ENCODE peak calls at places on chromosomes 7 and 10, in eight cellular contexts. W is GM12878, D is upper lobe of left lung, S is HCT116, N is sigmoid colon, E is endothelial cell of umbilical vein, J is suprapubic skin, Y is HepG2. F is an unnamed sample.

GRCh38 chr10:110498087-110498981 is 627 bp downstream of the DUSP5 start:
- DNase-seq in Y (no peak), N (peak; percentile 79), W (no peak), E (peak; percentile 57), S (no peak), D (peak; percentile 64), J (peak; percentile 81), F (peak; percentile 52)

GRCh38 chr7:65953321-65953720 is 28.7 kb downstream of the GUSB start:
- DNase-seq in E (no peak), W (no peak), S (no peak), N (no peak), J (no peak), D (peak; percentile 8), Y (no peak), F (no peak)

GRCh38 chr7:68158686-68159255 is 1162.1 kb downstream of the TYW1 start:
- DNase-seq in W (no peak), J (no peak), E (no peak), Y (no peak), S (no peak), D (no peak), N (no peak), F (no peak)

GRCh38 chr10:80569131-80569895 is 31.6 kb downstream of the SH2D4B start:
- DNase-seq in Y (no peak), N (no peak), S (no peak), W (no peak), E (no peak), J (peak; percentile 48), D (no peak), F (no peak)

GRCh38 chr10:132368881-132369635 is 27.9 kb upstream of the PWWP2B start:
- DNase-seq in Y (no peak), S (no peak), W (no peak), D (no peak), E (no peak), J (peak; percentile 53), N (peak; percentile 33), F (no peak)

GRCh38 chr10:15096661-15097010 is 519 bp upstream of the RPP38 start:
- DNase-seq in D (no peak), J (no peak), N (no peak), E (no peak), Y (no peak), S (no peak), W (no peak), F (no peak)

GRCh38 chr7:76371396-76371795 is 12.6 kb upstream of the YWHAG start:
- DNase-seq in D (no peak), Y (no peak), N (no peak), J (no peak), W (no peak), E (no peak), S (no peak), F (no peak)

GRCh38 chr10:97915761-97916160 is 66.1 kb downstream of the GOLGA7B start:
- DNase-seq in Y (no peak), D (no peak), S (no peak), J (no peak), W (no peak), N (no peak), E (no peak), F (no peak)

DNA sequence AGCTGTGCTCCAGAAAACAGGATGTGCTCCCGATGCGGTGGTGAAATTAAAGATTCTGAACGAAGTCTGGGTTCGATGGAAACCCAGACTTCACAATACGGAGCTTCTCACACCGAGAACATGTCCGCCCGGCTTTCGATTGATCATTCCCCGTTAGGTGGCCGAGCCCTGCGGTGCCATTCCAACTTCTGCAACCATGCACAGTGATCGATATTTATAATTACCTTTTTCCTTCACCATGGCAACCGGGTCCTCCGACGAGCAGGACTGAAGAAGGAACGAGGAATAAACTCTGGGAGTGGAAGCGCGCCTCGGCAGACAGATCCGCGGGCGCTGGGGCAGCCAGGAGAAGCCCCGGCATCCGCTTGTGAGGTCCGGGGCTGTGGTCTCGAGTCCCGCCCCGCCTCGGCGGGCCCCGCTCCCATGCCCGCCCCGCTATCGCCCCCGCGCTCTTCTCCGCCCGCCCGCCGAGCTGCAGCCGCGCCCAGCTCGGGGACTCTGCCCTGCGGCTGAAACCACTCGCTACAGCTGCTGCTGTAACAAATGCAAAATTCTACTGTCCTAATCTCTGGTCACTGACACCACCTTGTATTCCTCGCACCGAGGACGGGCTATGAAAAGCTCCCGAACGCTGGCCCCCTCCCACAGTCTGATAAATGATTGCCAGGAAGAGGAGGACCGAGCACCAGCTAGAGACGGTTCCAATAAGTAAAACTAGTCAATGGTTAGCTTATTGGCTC is 26.2 kb downstream of the ABLIM1 start:
- DNase-seq in D (no peak), E (peak; percentile 60), Y (peak; percentile 76), N (peak; percentile 67), S (no peak), J (no peak), W (no peak), F (peak; percentile 57)
- TF ChIP-seq POLR2A in D (no peak), E (no peak), Y (no peak), N (no peak), S (no peak), J (peak; percentile 22), W (no peak), F (no peak)

GRCh38 chr7:86976958-86977357 is 82.5 kb downstream of the ELAPOR2 start:
- DNase-seq in S (no peak), Y (no peak), N (no peak), J (no peak), W (no peak), D (no peak), E (no peak), F (no peak)

GRCh38 chr7:86975914-86976313 is 83.5 kb downstream of the ELAPOR2 start:
- DNase-seq in S (no peak), N (no peak), D (no peak), Y (no peak), E (no peak), J (no peak), W (no peak), F (no peak)

GRCh38 chr7:86975449-86975848 is 84.0 kb downstream of the ELAPOR2 start:
- DNase-seq in N (no peak), D (no peak), W (no peak), E (no peak), Y (no peak), J (no peak), S (no peak), F (no peak)

GRCh38 chr7:86980223-86980622 is 79.2 kb downstream of the ELAPOR2 start:
- DNase-seq in W (no peak), S (no peak), N (no peak), J (no peak), Y (no peak), E (no peak), D (no peak), F (peak; percentile 26)

DNA sequence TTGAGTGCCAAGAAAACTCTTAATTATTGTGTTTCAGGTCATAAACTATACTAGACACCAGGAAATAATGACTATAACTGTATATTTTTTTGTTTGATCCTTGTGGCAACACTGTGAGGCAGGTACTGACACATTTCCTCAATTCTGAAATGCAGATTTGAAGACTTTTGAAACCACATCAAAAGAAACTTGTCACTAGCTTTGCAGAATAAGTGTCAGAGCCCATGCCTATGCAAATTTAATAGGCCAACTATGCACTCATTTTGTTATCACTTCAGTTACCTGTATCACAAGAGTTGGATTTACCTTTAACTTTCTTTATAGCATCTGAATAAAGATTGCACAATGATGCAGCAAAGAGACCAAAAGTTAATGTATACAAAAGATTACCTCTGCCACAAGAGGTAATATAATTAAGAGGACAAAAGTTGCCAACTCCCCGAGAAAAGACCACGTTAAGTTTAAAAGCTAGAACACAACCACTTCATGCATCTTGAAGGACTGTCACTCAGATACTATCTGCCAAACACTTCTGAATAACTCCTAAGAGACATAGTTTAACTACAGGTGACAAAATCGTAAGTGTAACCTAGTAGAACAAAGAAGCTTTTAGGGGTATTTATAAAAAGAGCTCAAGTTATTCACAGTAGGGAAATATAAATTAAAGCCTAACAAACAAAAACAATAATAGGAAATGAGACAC is 80.5 kb downstream of the ELAPOR2 start:
- DNase-seq in E (no peak), D (no peak), J (no peak), S (no peak), N (no peak), W (peak; percentile 33), Y (no peak), F (no peak)
- H3K27ac ChIP-seq in E (no peak overlapping the region), D (no peak overlapping the region), J (no peak overlapping the region), S (no peak overlapping the region), N (no peak overlapping the region), W (peak overlapping the region; percentile 46), Y (no peak overlapping the region), F (peak overlapping the region; percentile 55)

GRCh38 chr10:91076991-91077548 is 143.4 kb upstream of the PCGF5 start:
- DNase-seq in S (no peak), W (no peak), Y (no peak), N (no peak), J (no peak), E (peak; percentile 10), D (no peak), F (no peak)

GRCh38 chr10:91080776-91081175 is 139.7 kb upstream of the PCGF5 start:
- DNase-seq in Y (no peak), N (no peak), E (no peak), S (no peak), D (no peak), W (no peak), J (no peak), F (no peak)

GRCh38 chr10:91082447-91082846 is 138.0 kb upstream of the PCGF5 start:
- DNase-seq in J (no peak), S (no peak), N (no peak), W (no peak), D (no peak), E (no peak), Y (no peak), F (no peak)

GRCh38 chr10:91073301-91073780 is 147.1 kb upstream of the PCGF5 start:
- DNase-seq in N (no peak), W (no peak), S (no peak), D (no peak), E (peak; percentile 18), J (no peak), Y (no peak), F (no peak)

DNA sequence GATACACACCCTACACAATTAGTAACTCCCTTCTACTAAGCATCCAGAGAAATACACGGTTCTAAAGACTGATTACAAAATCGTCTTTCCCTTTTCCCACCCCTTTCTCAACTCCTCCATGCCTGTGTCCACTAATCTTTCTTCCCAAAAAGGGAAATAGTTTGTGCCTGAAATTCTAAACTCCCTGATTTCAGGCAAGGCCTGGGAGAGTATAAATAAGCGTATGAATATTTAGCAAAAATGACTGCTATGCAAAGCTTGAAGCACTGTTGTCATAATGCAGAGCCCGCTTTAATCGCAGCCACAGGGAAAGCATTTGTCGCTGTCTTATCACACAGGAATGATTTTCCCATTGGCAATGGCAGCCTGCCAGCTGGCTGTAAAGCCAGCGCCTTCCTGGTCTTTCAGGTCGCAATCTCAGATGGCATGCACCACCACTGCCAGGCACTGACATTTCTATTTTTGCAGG is 142.9 kb upstream of the PCGF5 start:
- DNase-seq in J (no peak), N (no peak), Y (no peak), S (no peak), W (no peak), D (peak; percentile 58), E (peak; percentile 81), F (peak; percentile 83)
- TF ChIP-seq POLR2AphosphoS5 in J (no peak), N (no peak), Y (no peak), S (no peak), W (no peak), D (no peak), E (no peak), F (peak; percentile 39)

GRCh38 chr10:89251417-89252224 is at the start of gene LIPA:
- DNase-seq in W (peak; percentile 95), S (peak; percentile 97), E (peak; percentile 97), Y (peak; percentile 94), N (peak; percentile 98), J (peak; percentile 96), D (peak; percentile 98), F (peak; percentile 94)

GRCh38 chr10:89252225-89252585 is 630 bp upstream of the LIPA start:
- DNase-seq in N (no peak), S (no peak), J (no peak), W (no peak), E (no peak), Y (no peak), D (no peak), F (no peak)

GRCh38 chr10:89249066-89249465 is 2.5 kb downstream of the LIPA start:
- DNase-seq in N (no peak), D (no peak), S (no peak), E (no peak), J (no peak), Y (no peak), W (no peak), F (no peak)

GRCh38 chr10:89245802-89246201 is 5.8 kb downstream of the LIPA start:
- DNase-seq in S (no peak), N (no peak), J (no peak), W (no peak), D (no peak), E (no peak), Y (no peak), F (no peak)

DNA sequence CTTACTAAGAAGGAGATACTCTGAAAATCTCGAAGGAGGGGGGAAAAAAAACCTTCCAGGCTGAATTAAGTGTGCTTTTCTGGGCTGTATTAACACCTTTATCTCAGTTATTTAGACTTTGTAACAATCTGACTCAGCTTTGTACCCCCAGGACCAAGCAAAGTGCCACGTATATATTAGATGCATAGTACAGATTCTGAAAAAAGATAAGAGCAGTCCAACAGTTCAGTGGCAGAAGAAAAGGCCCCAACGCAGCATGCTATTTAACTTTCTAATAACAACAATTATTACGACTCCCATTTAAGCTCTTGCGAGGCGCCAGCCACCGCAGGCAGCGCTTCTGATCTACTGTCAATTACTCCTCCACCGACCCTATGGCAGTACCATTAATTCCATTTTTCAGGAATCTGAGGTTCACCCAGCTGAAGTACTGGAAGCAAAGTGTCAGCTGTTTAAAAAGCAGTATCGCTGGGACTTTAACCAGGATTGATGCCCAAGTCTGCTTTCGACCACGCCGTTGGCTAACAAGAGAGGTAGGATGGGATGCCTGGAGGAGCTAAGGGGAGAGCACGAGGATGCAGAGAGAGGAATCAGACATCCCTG is 660 bp downstream of the LIPA start:
- DNase-seq in Y (peak; percentile 18), W (no peak), N (no peak), E (no peak), J (no peak), S (no peak), D (no peak), F (no peak)
- TF ChIP-seq POLR2A in Y (peak; percentile 5), W (no peak), N (no peak), E (no peak), J (no peak), S (no peak), D (no peak), F (no peak)

F was measured in transverse colon.